ENCODE peak calls at places on chromosomes 13 and 19, in six cellular contexts. M is choroid plexus epithelial cell, O is fibroblast of lung, K is fibroblast of pulmonary artery, V is psoas muscle, S is OCI-LY7. A is an unnamed sample.

GRCh38 chr19:33621811-33622504 is at the start of gene CHST8:
- DNase-seq in K (peak), O (peak), V (peak), M (peak), S (no peak), A (peak)

GRCh38 chr13:37127706-37128241 is 22.3 kb upstream of the CSNK1A1L start:
- DNase-seq in S (no peak), O (peak), V (no peak), M (peak), K (peak), A (peak)

GRCh38 chr13:68995972-68996670 is 1111.5 kb upstream of the ATXN8OS start:
- DNase-seq in K (no peak), M (no peak), S (no peak), O (no peak), V (no peak), A (no peak)

GRCh38 chr13:112947796-112948195 is 21.2 kb upstream of the MCF2L start:
- DNase-seq in K (no peak), M (no peak), S (no peak), V (no peak), O (no peak), A (no peak)

GRCh38 chr13:103895835-103896520 is 829.8 kb upstream of the SLC10A2 start:
- DNase-seq in S (no peak), O (no peak), K (no peak), V (no peak), M (no peak), A (no peak)

GRCh38 chr19:5048091-5048726 is 79.3 kb downstream of the KDM4B start:
- DNase-seq in K (peak), O (peak), S (peak), V (peak), M (peak), A (peak)

GRCh38 chr19:45253396-45254027 is 2.4 kb downstream of the MARK4 start:
- DNase-seq in S (no peak), M (no peak), K (peak), V (no peak), O (peak), A (peak)

GRCh38 chr13:59409211-59409610 is 754.5 kb downstream of the DIAPH3 start:
- DNase-seq in K (peak), V (peak), O (peak), S (no peak), M (peak), A (no peak)

GRCh38 chr13:74465279-74465678 is 331.1 kb upstream of the KLF12 start:
- DNase-seq in S (no peak), M (no peak), O (no peak), K (no peak), V (no peak), A (no peak)

GRCh38 chr13:44220948-44221347 is 152.7 kb upstream of the SERP2 start:
- DNase-seq in S (no peak), M (no peak), K (no peak), O (no peak), V (no peak), A (peak)

GRCh38 chr19:58351996-58352755 is 1.1 kb downstream of the A1BG start:
- DNase-seq in V (no peak), M (no peak), S (no peak), K (no peak), O (no peak), A (no peak)

GRCh38 chr19:14381689-14382474 is 638 bp downstream of the ADGRE5 start:
- DNase-seq in V (peak), O (peak), K (peak), M (no peak), S (peak), A (peak)

GRCh38 chr19:16509141-16510061 is 13.2 kb downstream of the C19orf44 start:
- DNase-seq in S (no peak), V (no peak), K (peak), M (no peak), O (peak), A (peak)

GRCh38 chr19:7337380-7338194 is 11.2 kb upstream of the ARHGEF18 start:
- DNase-seq in V (no peak), M (no peak), S (peak), K (no peak), O (no peak), A (no peak)

GRCh38 chr19:43634877-43635560 is 4.6 kb downstream of the CADM4 start:
- DNase-seq in S (peak), M (peak), O (no peak), K (peak), V (no peak), A (no peak)

GRCh38 chr19:22784051-22784450 is at the start of gene ZNF99:
- DNase-seq in V (peak), S (no peak), O (no peak), K (no peak), M (no peak), A (no peak)

GRCh38 chr13:34124912-34125311 is 307.0 kb downstream of the RFC3 start:
- DNase-seq in O (no peak), M (no peak), S (no peak), V (no peak), K (no peak), A (no peak)

GRCh38 chr19:55082023-55082851 is 6.6 kb downstream of the EPS8L1 start:
- DNase-seq in M (peak), S (peak), V (no peak), K (peak), O (peak), A (peak)

GRCh38 chr13:85419611-85420010 is 379.6 kb downstream of the SLITRK6 start:
- DNase-seq in M (no peak), V (no peak), K (no peak), S (no peak), O (no peak), A (peak)

GRCh38 chr13:95100525-95101121 is 200.6 kb downstream of the ABCC4 start:
- DNase-seq in S (no peak), K (peak), O (peak), V (no peak), M (peak), A (peak)

GRCh38 chr13:57087006-57087405 is 53.7 kb upstream of the PRR20A start:
- DNase-seq in V (no peak), M (no peak), K (no peak), S (no peak), O (no peak), A (no peak)

GRCh38 chr13:98246538-98247172 is 69.6 kb upstream of the RNF113B start:
- DNase-seq in S (no peak), O (no peak), V (no peak), K (no peak), M (no peak), A (no peak)

GRCh38 chr19:11194657-11195056 is 2.7 kb downstream of the KANK2 start:
- DNase-seq in M (peak), S (peak), O (no peak), K (peak), V (no peak), A (no peak)

GRCh38 chr19:47351545-47351944 is 2.4 kb downstream of the DHX34 start:
- DNase-seq in K (peak), S (peak), O (peak), V (no peak), M (peak), A (peak)

GRCh38 chr19:3370214-3370720 is 3.9 kb downstream of the NFIC start:
- DNase-seq in S (no peak), K (no peak), O (no peak), M (peak), V (no peak), A (no peak)

GRCh38 chr13:73040968-73041580 is 17.7 kb upstream of the KLF5 start:
- DNase-seq in M (no peak), V (no peak), O (no peak), K (no peak), S (no peak), A (no peak)

GRCh38 chr19:55426042-55426441 is 17.1 kb downstream of the SHISA7 start:
- DNase-seq in O (no peak), M (no peak), S (no peak), V (no peak), K (no peak), A (no peak)

GRCh38 chr19:1650627-1651009 is 1.8 kb downstream of the TCF3 start:
- DNase-seq in K (peak), M (peak), O (peak), S (peak), V (no peak), A (no peak)

GRCh38 chr13:20274466-20274865 is 42.3 kb upstream of the GJB6 start:
- DNase-seq in K (no peak), V (no peak), M (no peak), O (no peak), S (no peak), A (peak)

GRCh38 chr13:77239312-77239711 is 87.6 kb downstream of the MYCBP2 start:
- DNase-seq in K (no peak), V (no peak), O (peak), S (no peak), M (peak), A (peak)

GRCh38 chr19:4334929-4335833 is 3.4 kb downstream of the STAP2 start:
- DNase-seq in O (no peak), M (no peak), V (no peak), S (no peak), K (no peak), A (no peak)

GRCh38 chr13:105087941-105088340 is 1447.5 kb downstream of the EFNB2 start:
- DNase-seq in M (no peak), S (no peak), O (no peak), V (no peak), K (no peak), A (no peak)

GRCh38 chr19:40693896-40694295 is 3.4 kb upstream of the NUMBL start:
- DNase-seq in M (no peak), O (no peak), S (no peak), V (no peak), K (no peak), A (no peak)

GRCh38 chr13:22757530-22758120 is 423.2 kb upstream of the SGCG start:
- DNase-seq in M (peak), S (no peak), O (no peak), V (no peak), K (peak), A (peak)

DNA sequence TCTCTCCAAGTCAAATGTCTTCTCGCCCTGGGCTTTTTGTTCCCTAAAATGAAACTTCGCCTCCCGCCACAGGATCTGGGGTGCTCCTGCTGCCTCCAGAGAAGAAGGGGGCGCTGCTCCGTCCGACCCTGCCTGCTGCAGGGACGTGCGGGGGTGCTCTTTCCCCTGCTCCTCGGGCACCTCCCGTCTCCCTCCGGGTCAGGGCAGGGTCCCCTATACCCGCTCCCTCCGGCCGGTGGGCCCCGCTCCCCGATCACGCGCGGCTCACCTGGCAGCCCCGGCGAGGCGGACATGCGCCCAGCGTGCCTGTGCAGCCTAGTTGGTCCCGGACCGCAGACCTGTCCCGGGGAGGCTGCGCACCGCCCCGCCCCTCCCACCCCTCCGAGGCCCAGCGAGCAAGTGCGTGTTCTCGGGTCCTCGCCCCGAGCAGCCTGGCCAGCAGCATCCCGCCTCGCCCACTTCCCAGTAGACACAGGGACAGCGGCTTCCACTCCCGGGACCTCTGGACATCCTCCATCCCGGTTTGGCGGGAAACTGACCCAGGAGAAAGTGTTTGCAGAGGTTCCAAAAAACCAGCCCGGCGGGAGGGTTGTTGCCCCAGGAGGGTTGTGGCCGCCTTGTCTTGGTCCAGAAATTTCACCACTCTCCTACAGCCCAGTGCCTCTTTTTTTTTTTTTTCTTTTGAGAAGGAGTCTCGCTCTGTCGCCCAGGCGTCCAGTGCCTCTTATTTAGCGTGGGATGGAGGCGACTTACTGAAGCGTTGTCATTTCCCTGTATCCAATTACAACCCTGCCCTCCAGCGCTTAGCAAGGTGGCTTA is at the start of gene OXGR1:
- DNase-seq in V (peak), M (no peak), O (no peak), K (no peak), S (no peak), A (no peak)
- TF ChIP-seq CTCF in V (no peak), M (peak), O (no peak), K (no peak), S (no peak), A (no peak)

DNA sequence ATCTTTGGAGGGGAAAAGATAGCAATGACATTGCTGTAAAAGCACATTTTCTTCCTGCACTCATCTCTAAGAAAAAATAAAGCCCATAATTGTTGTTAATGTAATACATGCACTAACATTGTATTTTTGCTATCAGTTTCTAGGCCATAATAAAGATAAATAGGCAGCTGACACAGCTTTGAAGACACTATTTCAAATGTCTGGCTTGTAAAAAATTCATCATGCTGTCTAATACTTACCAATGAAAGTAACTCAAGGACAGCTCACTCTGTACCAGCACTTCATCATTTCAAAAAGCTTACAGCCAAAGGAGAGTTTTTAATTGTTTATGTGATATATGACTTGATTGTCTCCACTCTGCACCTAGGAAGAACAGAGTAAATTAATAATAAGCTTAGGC is 1423.2 kb upstream of the PCDH20 start:
- DNase-seq in K (no peak), S (no peak), O (no peak), V (no peak), M (no peak), A (no peak)
- H3K4me3 ChIP-seq in K (no peak), S (no peak), O (no peak), V (no peak), M (no peak), A (no peak)

DNA sequence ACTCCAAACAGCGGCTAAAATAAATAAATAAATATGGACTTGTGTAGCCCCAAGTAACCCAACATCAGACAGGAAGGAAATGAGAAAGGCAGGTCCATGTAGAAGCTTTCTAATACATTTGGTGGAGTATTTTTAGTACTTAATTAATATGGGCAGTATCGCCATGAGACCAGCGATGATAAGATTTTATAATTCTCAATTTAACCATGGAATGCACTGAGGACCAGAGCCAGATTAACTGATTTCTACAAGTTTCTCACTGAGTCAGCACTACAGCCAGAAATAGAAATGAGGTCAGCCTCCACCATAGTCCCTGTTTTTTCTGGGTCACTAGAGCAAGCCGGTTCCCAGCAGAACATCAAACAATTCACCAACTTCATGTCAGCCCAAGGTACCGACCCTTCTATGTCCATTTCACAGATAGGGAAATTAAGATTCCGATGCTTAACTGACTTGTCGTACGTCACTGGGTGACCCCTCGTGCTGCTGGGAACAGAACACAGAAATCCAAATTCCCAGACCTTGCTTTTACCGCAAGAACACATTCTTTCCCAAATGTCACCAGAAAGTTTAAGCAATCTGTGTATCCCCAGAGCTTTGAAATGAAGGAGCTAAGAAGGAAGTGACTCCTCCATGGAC is 90.4 kb downstream of the COL4A1 start:
- DNase-seq in S (no peak), M (peak), O (peak), V (peak), K (peak), A (no peak)
- TF ChIP-seq CTCF in S (no peak), M (no peak), O (no peak), V (no peak), K (no peak), A (no peak)

DNA sequence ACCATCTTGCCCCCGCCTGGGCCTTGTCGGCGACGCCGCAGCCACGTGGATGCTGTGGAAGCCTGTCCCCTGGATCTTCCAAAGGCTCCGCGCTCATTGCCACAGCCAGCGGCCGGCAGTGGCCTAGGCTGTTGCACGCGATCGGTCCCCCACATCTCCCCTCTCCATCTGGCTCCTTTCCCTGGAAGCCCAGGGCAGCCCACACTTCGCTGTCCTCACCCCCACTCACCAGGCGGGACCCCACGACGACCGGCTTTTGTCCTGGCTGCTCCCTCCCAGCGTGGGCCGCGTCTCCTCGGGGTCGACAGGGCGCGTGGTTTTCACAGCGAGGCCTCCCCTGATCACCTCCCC is 599 bp upstream of the TEX30 start:
- DNase-seq in M (no peak), O (no peak), K (no peak), V (peak), S (no peak), A (no peak)
- H3K4me3 ChIP-seq in M (peak), O (peak), K (peak), V (peak), S (peak), A (peak)

GRCh38 chr13:29546662-29547061 is 48.8 kb downstream of the SLC7A1 start:
- DNase-seq in M (no peak), O (no peak), K (no peak), S (no peak), V (no peak), A (no peak)

GRCh38 chr13:29541400-29541799 is 54.1 kb downstream of the SLC7A1 start:
- DNase-seq in M (no peak), K (no peak), S (no peak), O (no peak), V (no peak), A (no peak)

GRCh38 chr13:29545988-29546387 is 49.5 kb downstream of the SLC7A1 start:
- DNase-seq in S (no peak), K (no peak), O (no peak), V (no peak), M (no peak), A (no peak)

GRCh38 chr13:29540799-29541198 is 54.7 kb downstream of the SLC7A1 start:
- DNase-seq in M (no peak), K (no peak), S (peak), V (no peak), O (no peak), A (no peak)

GRCh38 chr13:29543230-29544215 is 52.0 kb downstream of the SLC7A1 start:
- DNase-seq in V (no peak), K (peak), S (no peak), O (peak), M (peak), A (peak)
- TF ChIP-seq CTCF in V (no peak), K (no peak), S (no peak), O (no peak), M (peak), A (no peak)

GRCh38 chr19:48397636-48398328 is 4.3 kb downstream of the GRIN2D start:
- DNase-seq in S (no peak), K (no peak), O (no peak), V (no peak), M (no peak), A (no peak)
- H3K4me3 ChIP-seq in S (peak), K (peak), O (peak), V (peak), M (peak), A (peak)

DNA sequence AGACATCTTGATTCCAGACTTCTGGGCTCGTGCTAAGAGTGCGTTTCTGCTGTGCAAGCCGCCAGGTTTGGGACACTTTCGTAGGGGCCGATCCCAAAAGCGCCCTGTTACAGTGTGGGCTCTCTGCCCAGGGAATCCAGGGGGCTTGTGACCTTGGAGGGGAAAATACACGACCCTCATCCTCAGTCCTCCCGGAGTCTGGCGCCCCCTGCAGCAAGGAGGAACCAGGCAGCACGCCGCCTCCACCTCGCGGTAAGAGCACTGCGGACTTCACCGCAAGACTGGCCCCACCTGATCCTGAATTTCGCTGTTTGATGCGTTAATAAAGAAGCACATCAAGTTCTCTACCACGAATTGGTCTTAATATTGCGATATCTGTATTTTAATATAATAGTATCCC is 5.2 kb downstream of the POLRMT start:
- DNase-seq in O (no peak), M (no peak), S (no peak), K (no peak), V (no peak), A (no peak)
- TF ChIP-seq CTCF in O (peak), M (peak), S (peak), K (peak), V (no peak), A (peak)

DNA sequence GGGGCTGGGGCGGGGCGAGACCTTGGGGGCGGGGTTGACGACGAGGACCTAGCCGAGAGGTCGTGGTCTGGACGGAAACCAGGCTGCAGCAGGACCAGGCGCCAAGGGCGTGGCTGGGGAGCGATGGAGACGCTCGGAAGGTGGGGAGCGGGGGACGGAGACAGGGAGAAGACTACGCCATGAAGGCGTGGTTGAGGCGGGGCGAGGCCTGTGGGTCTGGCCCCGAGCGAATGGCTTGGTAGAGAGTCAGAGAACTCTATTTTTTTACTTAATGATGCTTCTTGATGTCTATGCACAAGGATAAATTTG is 665 bp upstream of the FBXL12 start:
- DNase-seq in S (no peak), M (no peak), O (no peak), V (no peak), K (no peak), A (no peak)
- H3K4me3 ChIP-seq in S (peak), M (peak), O (peak), V (peak), K (peak), A (peak)

GRCh38 chr13:48750588-48751383 is 97.1 kb downstream of the CYSLTR2 start:
- DNase-seq in M (peak), V (peak), S (no peak), K (peak), O (peak), A (no peak)

GRCh38 chr13:48746816-48747215 is 93.1 kb downstream of the CYSLTR2 start:
- DNase-seq in K (peak), V (no peak), O (no peak), M (no peak), S (no peak), A (no peak)

GRCh38 chr13:48749699-48750473 is 96.2 kb downstream of the CYSLTR2 start:
- DNase-seq in S (peak), O (peak), V (peak), M (peak), K (peak), A (peak)

GRCh38 chr13:48748681-48749080 is 95.0 kb downstream of the CYSLTR2 start:
- DNase-seq in O (no peak), V (no peak), S (no peak), M (peak), K (no peak), A (no peak)

GRCh38 chr13:48749144-48749543 is 95.4 kb downstream of the CYSLTR2 start:
- DNase-seq in M (peak), S (no peak), V (no peak), K (peak), O (peak), A (peak)
- TF ChIP-seq CTCF in M (no peak), S (no peak), V (no peak), K (no peak), O (no peak), A (no peak)